ENCODE peak calls at places on chromosomes 7 and 10, in five cellular contexts. One of them, this sample, is unnamed.

GRCh38 chr7:131692131-131692960 is 135.9 kb upstream of the PODXL start:
- DNase-seq in endothelial cell: peak
- DNase-seq in stimulated activated CD8-positive, alpha-beta memory T cell treated with anti-CD3 and anti-CD28 coated beads, Interleukin-4, amount 100 ng/mL, for 4 hours: no peak
- DNase-seq in activated CD4-positive, CD25-positive, alpha-beta regulatory T cell: no peak
- DNase-seq in GM06990: peak
- DNase-seq in this sample: no peak

GRCh38 chr7:30511494-30511893 is 6.9 kb upstream of the GGCT start:
- DNase-seq in GM06990: no peak
- DNase-seq in stimulated activated CD8-positive, alpha-beta memory T cell treated with anti-CD3 and anti-CD28 coated beads, Interleukin-4, amount 100 ng/mL, for 4 hours: no peak
- DNase-seq in activated CD4-positive, CD25-positive, alpha-beta regulatory T cell: no peak
- DNase-seq in endothelial cell: no peak
- DNase-seq in this sample: no peak

GRCh38 chr10:73044378-73045285 is 52.0 kb downstream of the P4HA1 start:
- DNase-seq in stimulated activated CD8-positive, alpha-beta memory T cell treated with anti-CD3 and anti-CD28 coated beads, Interleukin-4, amount 100 ng/mL, for 4 hours: no peak
- DNase-seq in activated CD4-positive, CD25-positive, alpha-beta regulatory T cell: no peak
- DNase-seq in GM06990: no peak
- DNase-seq in endothelial cell: no peak
- DNase-seq in this sample: no peak

GRCh38 chr10:69464401-69464800 is 13.1 kb downstream of the TSPAN15 start:
- DNase-seq in activated CD4-positive, CD25-positive, alpha-beta regulatory T cell: no peak
- DNase-seq in endothelial cell: no peak
- DNase-seq in stimulated activated CD8-positive, alpha-beta memory T cell treated with anti-CD3 and anti-CD28 coated beads, Interleukin-4, amount 100 ng/mL, for 4 hours: no peak
- DNase-seq in GM06990: no peak
- DNase-seq in this sample: no peak

GRCh38 chr10:71090330-71090729 is 122.0 kb upstream of the UNC5B start:
- DNase-seq in stimulated activated CD8-positive, alpha-beta memory T cell treated with anti-CD3 and anti-CD28 coated beads, Interleukin-4, amount 100 ng/mL, for 4 hours: no peak
- DNase-seq in endothelial cell: no peak
- DNase-seq in GM06990: no peak
- DNase-seq in activated CD4-positive, CD25-positive, alpha-beta regulatory T cell: no peak
- DNase-seq in this sample: no peak

GRCh38 chr7:82506702-82507101 is 63.1 kb upstream of the CACNA2D1 start:
- DNase-seq in GM06990: no peak
- DNase-seq in activated CD4-positive, CD25-positive, alpha-beta regulatory T cell: no peak
- DNase-seq in stimulated activated CD8-positive, alpha-beta memory T cell treated with anti-CD3 and anti-CD28 coated beads, Interleukin-4, amount 100 ng/mL, for 4 hours: no peak
- DNase-seq in endothelial cell: no peak
- DNase-seq in this sample: peak

GRCh38 chr10:111732116-111732785 is 451.3 kb downstream of the GPAM start:
- DNase-seq in endothelial cell: no peak
- DNase-seq in GM06990: no peak
- DNase-seq in activated CD4-positive, CD25-positive, alpha-beta regulatory T cell: no peak
- DNase-seq in stimulated activated CD8-positive, alpha-beta memory T cell treated with anti-CD3 and anti-CD28 coated beads, Interleukin-4, amount 100 ng/mL, for 4 hours: no peak
- DNase-seq in this sample: no peak

GRCh38 chr10:122014652-122015248 is 25.8 kb downstream of the TACC2 start:
- DNase-seq in stimulated activated CD8-positive, alpha-beta memory T cell treated with anti-CD3 and anti-CD28 coated beads, Interleukin-4, amount 100 ng/mL, for 4 hours: no peak
- DNase-seq in GM06990: no peak
- DNase-seq in activated CD4-positive, CD25-positive, alpha-beta regulatory T cell: no peak
- DNase-seq in endothelial cell: no peak
- DNase-seq in this sample: no peak

GRCh38 chr10:34024708-34025425 is 690.4 kb upstream of the NRP1 start:
- DNase-seq in GM06990: no peak
- DNase-seq in activated CD4-positive, CD25-positive, alpha-beta regulatory T cell: no peak
- DNase-seq in endothelial cell: peak
- DNase-seq in stimulated activated CD8-positive, alpha-beta memory T cell treated with anti-CD3 and anti-CD28 coated beads, Interleukin-4, amount 100 ng/mL, for 4 hours: no peak
- DNase-seq in this sample: no peak

GRCh38 chr10:16756561-16757221 is 60.5 kb downstream of the RSU1 start:
- DNase-seq in activated CD4-positive, CD25-positive, alpha-beta regulatory T cell: no peak
- DNase-seq in endothelial cell: no peak
- DNase-seq in GM06990: no peak
- DNase-seq in stimulated activated CD8-positive, alpha-beta memory T cell treated with anti-CD3 and anti-CD28 coated beads, Interleukin-4, amount 100 ng/mL, for 4 hours: no peak
- DNase-seq in this sample: no peak

GRCh38 chr7:79084423-79084822 is 369.0 kb downstream of the MAGI2 start:
- DNase-seq in activated CD4-positive, CD25-positive, alpha-beta regulatory T cell: no peak
- DNase-seq in GM06990: no peak
- DNase-seq in endothelial cell: no peak
- DNase-seq in stimulated activated CD8-positive, alpha-beta memory T cell treated with anti-CD3 and anti-CD28 coated beads, Interleukin-4, amount 100 ng/mL, for 4 hours: no peak
- DNase-seq in this sample: no peak

GRCh38 chr7:1466524-1467271 is 7.4 kb upstream of the MICALL2 start:
- DNase-seq in stimulated activated CD8-positive, alpha-beta memory T cell treated with anti-CD3 and anti-CD28 coated beads, Interleukin-4, amount 100 ng/mL, for 4 hours: no peak
- DNase-seq in endothelial cell: no peak
- DNase-seq in activated CD4-positive, CD25-positive, alpha-beta regulatory T cell: no peak
- DNase-seq in GM06990: no peak
- DNase-seq in this sample: peak

GRCh38 chr10:34955391-34955790 is 134.8 kb downstream of the CUL2 start:
- DNase-seq in stimulated activated CD8-positive, alpha-beta memory T cell treated with anti-CD3 and anti-CD28 coated beads, Interleukin-4, amount 100 ng/mL, for 4 hours: no peak
- DNase-seq in endothelial cell: no peak
- DNase-seq in activated CD4-positive, CD25-positive, alpha-beta regulatory T cell: no peak
- DNase-seq in GM06990: no peak
- DNase-seq in this sample: no peak

GRCh38 chr10:14296081-14296709 is 34.5 kb downstream of the FRMD4A start:
- DNase-seq in activated CD4-positive, CD25-positive, alpha-beta regulatory T cell: no peak
- DNase-seq in GM06990: no peak
- DNase-seq in stimulated activated CD8-positive, alpha-beta memory T cell treated with anti-CD3 and anti-CD28 coated beads, Interleukin-4, amount 100 ng/mL, for 4 hours: no peak
- DNase-seq in endothelial cell: no peak
- DNase-seq in this sample: no peak

GRCh38 chr10:86614853-86615252 is 39.5 kb upstream of the OPN4 start:
- DNase-seq in activated CD4-positive, CD25-positive, alpha-beta regulatory T cell: no peak
- DNase-seq in endothelial cell: no peak
- DNase-seq in stimulated activated CD8-positive, alpha-beta memory T cell treated with anti-CD3 and anti-CD28 coated beads, Interleukin-4, amount 100 ng/mL, for 4 hours: no peak
- DNase-seq in GM06990: no peak
- DNase-seq in this sample: no peak

GRCh38 chr10:129892571-129893045 is 71.5 kb downstream of the EBF3 start:
- DNase-seq in GM06990: no peak
- DNase-seq in stimulated activated CD8-positive, alpha-beta memory T cell treated with anti-CD3 and anti-CD28 coated beads, Interleukin-4, amount 100 ng/mL, for 4 hours: no peak
- DNase-seq in activated CD4-positive, CD25-positive, alpha-beta regulatory T cell: no peak
- DNase-seq in endothelial cell: no peak
- DNase-seq in this sample: no peak

GRCh38 chr10:75062191-75062849 is 49.1 kb upstream of the SAMD8 start:
- DNase-seq in activated CD4-positive, CD25-positive, alpha-beta regulatory T cell: no peak
- DNase-seq in endothelial cell: no peak
- DNase-seq in stimulated activated CD8-positive, alpha-beta memory T cell treated with anti-CD3 and anti-CD28 coated beads, Interleukin-4, amount 100 ng/mL, for 4 hours: no peak
- DNase-seq in GM06990: no peak
- DNase-seq in this sample: no peak

GRCh38 chr10:108082596-108082995 is 918.1 kb upstream of the SORCS1 start:
- DNase-seq in endothelial cell: no peak
- DNase-seq in stimulated activated CD8-positive, alpha-beta memory T cell treated with anti-CD3 and anti-CD28 coated beads, Interleukin-4, amount 100 ng/mL, for 4 hours: no peak
- DNase-seq in activated CD4-positive, CD25-positive, alpha-beta regulatory T cell: no peak
- DNase-seq in GM06990: no peak
- DNase-seq in this sample: no peak

GRCh38 chr10:77230194-77230593 is 407.4 kb downstream of the KCNMA1 start:
- DNase-seq in activated CD4-positive, CD25-positive, alpha-beta regulatory T cell: no peak
- DNase-seq in GM06990: no peak
- DNase-seq in stimulated activated CD8-positive, alpha-beta memory T cell treated with anti-CD3 and anti-CD28 coated beads, Interleukin-4, amount 100 ng/mL, for 4 hours: no peak
- DNase-seq in endothelial cell: no peak
- DNase-seq in this sample: no peak

GRCh38 chr7:70183278-70183677 is 585.0 kb downstream of the AUTS2 start:
- DNase-seq in stimulated activated CD8-positive, alpha-beta memory T cell treated with anti-CD3 and anti-CD28 coated beads, Interleukin-4, amount 100 ng/mL, for 4 hours: no peak
- DNase-seq in activated CD4-positive, CD25-positive, alpha-beta regulatory T cell: no peak
- DNase-seq in endothelial cell: no peak
- DNase-seq in GM06990: no peak
- DNase-seq in this sample: no peak

GRCh38 chr10:77297370-77297692 is 340.3 kb downstream of the KCNMA1 start:
- DNase-seq in GM06990: no peak
- DNase-seq in stimulated activated CD8-positive, alpha-beta memory T cell treated with anti-CD3 and anti-CD28 coated beads, Interleukin-4, amount 100 ng/mL, for 4 hours: no peak
- DNase-seq in activated CD4-positive, CD25-positive, alpha-beta regulatory T cell: no peak
- DNase-seq in endothelial cell: no peak
- DNase-seq in this sample: no peak

GRCh38 chr10:112360308-112361270 is 13.3 kb upstream of the ACSL5 start:
- DNase-seq in stimulated activated CD8-positive, alpha-beta memory T cell treated with anti-CD3 and anti-CD28 coated beads, Interleukin-4, amount 100 ng/mL, for 4 hours: no peak
- DNase-seq in GM06990: no peak
- DNase-seq in activated CD4-positive, CD25-positive, alpha-beta regulatory T cell: no peak
- DNase-seq in endothelial cell: no peak
- DNase-seq in this sample: no peak

GRCh38 chr10:80539421-80539999 is 1.8 kb downstream of the SH2D4B start:
- DNase-seq in endothelial cell: no peak
- DNase-seq in activated CD4-positive, CD25-positive, alpha-beta regulatory T cell: no peak
- DNase-seq in GM06990: peak
- DNase-seq in stimulated activated CD8-positive, alpha-beta memory T cell treated with anti-CD3 and anti-CD28 coated beads, Interleukin-4, amount 100 ng/mL, for 4 hours: no peak
- DNase-seq in this sample: no peak

GRCh38 chr10:74067373-74068370 is 69.8 kb downstream of the VCL start:
- DNase-seq in endothelial cell: no peak
- DNase-seq in activated CD4-positive, CD25-positive, alpha-beta regulatory T cell: no peak
- DNase-seq in GM06990: no peak
- DNase-seq in stimulated activated CD8-positive, alpha-beta memory T cell treated with anti-CD3 and anti-CD28 coated beads, Interleukin-4, amount 100 ng/mL, for 4 hours: no peak
- DNase-seq in this sample: no peak

GRCh38 chr7:39650676-39651075 is 27.3 kb downstream of the RALA start:
- DNase-seq in endothelial cell: no peak
- DNase-seq in stimulated activated CD8-positive, alpha-beta memory T cell treated with anti-CD3 and anti-CD28 coated beads, Interleukin-4, amount 100 ng/mL, for 4 hours: no peak
- DNase-seq in GM06990: no peak
- DNase-seq in activated CD4-positive, CD25-positive, alpha-beta regulatory T cell: no peak
- DNase-seq in this sample: no peak

GRCh38 chr7:127718325-127718724 is 66.3 kb downstream of the SND1 start:
- DNase-seq in GM06990: no peak
- DNase-seq in stimulated activated CD8-positive, alpha-beta memory T cell treated with anti-CD3 and anti-CD28 coated beads, Interleukin-4, amount 100 ng/mL, for 4 hours: no peak
- DNase-seq in endothelial cell: no peak
- DNase-seq in activated CD4-positive, CD25-positive, alpha-beta regulatory T cell: no peak
- DNase-seq in this sample: no peak

GRCh38 chr7:91265693-91266066 is 1.4 kb downstream of the FZD1 start:
- DNase-seq in activated CD4-positive, CD25-positive, alpha-beta regulatory T cell: no peak
- DNase-seq in GM06990: no peak
- DNase-seq in endothelial cell: no peak
- DNase-seq in stimulated activated CD8-positive, alpha-beta memory T cell treated with anti-CD3 and anti-CD28 coated beads, Interleukin-4, amount 100 ng/mL, for 4 hours: no peak
- DNase-seq in this sample: no peak

GRCh38 chr7:118080947-118081346 is 103.0 kb upstream of the LSM8 start:
- DNase-seq in stimulated activated CD8-positive, alpha-beta memory T cell treated with anti-CD3 and anti-CD28 coated beads, Interleukin-4, amount 100 ng/mL, for 4 hours: no peak
- DNase-seq in activated CD4-positive, CD25-positive, alpha-beta regulatory T cell: no peak
- DNase-seq in endothelial cell: no peak
- DNase-seq in GM06990: peak
- DNase-seq in this sample: no peak

GRCh38 chr7:64878684-64879083 is 24.4 kb upstream of the ZNF273 start:
- DNase-seq in stimulated activated CD8-positive, alpha-beta memory T cell treated with anti-CD3 and anti-CD28 coated beads, Interleukin-4, amount 100 ng/mL, for 4 hours: no peak
- DNase-seq in activated CD4-positive, CD25-positive, alpha-beta regulatory T cell: no peak
- DNase-seq in GM06990: no peak
- DNase-seq in endothelial cell: no peak
- DNase-seq in this sample: no peak

This sample was measured in thoracic aorta.